ENCODE peak calls at places on chromosome 10, in eight cellular contexts. C, Y, X, V, D, P, I and E are unnamed samples.

GRCh38 chr10:103967433-103968142 is 648 bp downstream of the SLK start:
- DNase-seq in I (no peak), V (peak), D (peak), X (no peak), C (no peak), P (peak), Y (no peak), E (no peak)

GRCh38 chr10:100043796-100044195 is 34.0 kb upstream of the DNMBP start:
- DNase-seq in D (no peak), V (no peak), P (no peak), Y (no peak), X (no peak), I (no peak), C (no peak), E (no peak)

GRCh38 chr10:103175580-103176285 is 17.3 kb downstream of the NT5C2 start:
- DNase-seq in V (no peak), D (no peak), I (no peak), P (no peak), Y (no peak), X (no peak), C (no peak), E (no peak)

GRCh38 chr10:95201736-95202135 is 7.7 kb downstream of the ACSM6 start:
- DNase-seq in Y (no peak), I (no peak), C (no peak), D (no peak), P (no peak), X (no peak), V (peak), E (no peak)

GRCh38 chr10:126842836-126843235 is 62.4 kb upstream of the DOCK1 start:
- DNase-seq in X (no peak), D (no peak), V (no peak), Y (no peak), C (no peak), I (no peak), P (no peak), E (no peak)

GRCh38 chr10:33129181-33129928 is 171.3 kb upstream of the ITGB1 start:
- DNase-seq in I (no peak), Y (no peak), D (no peak), C (no peak), V (peak), P (no peak), X (no peak), E (no peak)

GRCh38 chr10:42367532-42368230 is 270.7 kb downstream of the ZNF33B start:
- DNase-seq in X (no peak), Y (peak), D (peak), V (peak), C (no peak), P (peak), I (peak), E (no peak)

GRCh38 chr10:352476-353235 is 217.4 kb downstream of the ZMYND11 start:
- DNase-seq in D (peak), C (no peak), I (no peak), Y (no peak), V (no peak), X (no peak), P (no peak), E (no peak)

GRCh38 chr10:62166331-62167154 is 102.1 kb downstream of the RTKN2 start:
- DNase-seq in D (no peak), V (no peak), C (no peak), Y (no peak), P (no peak), I (no peak), X (no peak), E (no peak)

GRCh38 chr10:70348228-70348850 is 34.1 kb downstream of the LRRC20 start:
- DNase-seq in P (no peak), I (no peak), C (no peak), V (peak), D (no peak), X (no peak), Y (no peak), E (no peak)

GRCh38 chr10:127148066-127148932 is 48.1 kb downstream of the INSYN2A start:
- DNase-seq in D (no peak), P (no peak), I (no peak), V (peak), X (no peak), Y (peak), C (no peak), E (no peak)

GRCh38 chr10:78567680-78568453 is 500.9 kb upstream of the ZMIZ1 start:
- DNase-seq in I (no peak), P (peak), V (no peak), C (no peak), Y (no peak), X (no peak), D (no peak), E (no peak)

GRCh38 chr10:99467236-99467999 is 37.0 kb upstream of the GOT1 start:
- DNase-seq in V (no peak), P (no peak), I (no peak), Y (peak), X (no peak), C (no peak), D (no peak), E (no peak)

GRCh38 chr10:22002531-22003110 is 909 bp downstream of the DNAJC1 start:
- DNase-seq in I (peak), D (no peak), V (peak), Y (no peak), X (no peak), C (no peak), P (no peak), E (no peak)

GRCh38 chr10:68900427-68901105 is 549 bp upstream of the DDX50 start:
- DNase-seq in Y (peak), D (no peak), I (no peak), P (peak), V (peak), X (no peak), C (no peak), E (peak)